ENCODE peak calls at places on chromosomes 1 and 21, in five cellular contexts. H is MCF 10A, V is mucosa of descending colon, B is testis, K is progenitor cell of endocrine pancreas. I is an unnamed sample.

GRCh38 chr1:58911841-58912553 is 128.2 kb upstream of the JUN start:
- DNase-seq in H (no peak), V (no peak), B (no peak), K (no peak), I (peak)

GRCh38 chr1:12057382-12057781 is 5.7 kb upstream of the TNFRSF8 start:
- DNase-seq in H (peak), V (no peak), B (no peak), K (no peak), I (no peak)

GRCh38 chr1:10065344-10065685 is 32.6 kb downstream of the UBE4B start:
- DNase-seq in H (no peak), V (no peak), B (no peak), K (no peak), I (no peak)

GRCh38 chr1:3380465-3380864 is 74.0 kb upstream of the ARHGEF16 start:
- DNase-seq in H (no peak), V (no peak), B (no peak), K (no peak), I (no peak)

GRCh38 chr1:4794020-4794780 is 139.8 kb downstream of the AJAP1 start:
- DNase-seq in H (peak), V (no peak), B (no peak), K (no peak), I (peak)

GRCh38 chr1:32199717-32200072 is 700 bp upstream of the CCDC28B start:
- DNase-seq in H (no peak), V (peak), B (peak), K (no peak), I (no peak)

GRCh38 chr21:46062471-46063211 is 35.3 kb upstream of the COL6A2 start:
- DNase-seq in H (no peak), V (no peak), B (no peak), K (peak), I (peak)

GRCh38 chr1:248810000-248810726 is 15.6 kb downstream of the SH3BP5L start:
- DNase-seq in H (no peak), V (no peak), B (no peak), K (no peak), I (no peak)

GRCh38 chr1:178168535-178168934 is 74.6 kb downstream of the RASAL2 start:
- DNase-seq in H (peak), V (no peak), B (no peak), K (no peak), I (no peak)

GRCh38 chr1:167819849-167820683 is 93.9 kb downstream of the ADCY10 start:
- DNase-seq in H (peak), V (peak), B (peak), K (peak), I (peak)

GRCh38 chr1:39105841-39106765 is 80.0 kb downstream of the NDUFS5 start:
- DNase-seq in H (peak), V (peak), B (peak), K (no peak), I (no peak)

GRCh38 chr1:43887748-43888147 is 45.9 kb upstream of the ARTN start:
- DNase-seq in H (no peak), V (no peak), B (no peak), K (no peak), I (no peak)

GRCh38 chr1:29356663-29357062 is 120.3 kb downstream of the PTPRU start:
- DNase-seq in H (peak), V (no peak), B (peak), K (no peak), I (no peak)

GRCh38 chr1:21035794-21036193 is 140.9 kb downstream of the EIF4G3 start:
- DNase-seq in H (no peak), V (no peak), B (no peak), K (no peak), I (no peak)

GRCh38 chr1:7376676-7377075 is 394.4 kb upstream of the VAMP3 start:
- DNase-seq in H (no peak), V (no peak), B (no peak), K (no peak), I (peak)

GRCh38 chr1:231094421-231094820 is 54.4 kb upstream of the FAM89A start:
- DNase-seq in H (no peak), V (no peak), B (no peak), K (no peak), I (no peak)

GRCh38 chr1:10338047-10338446 is 60.8 kb upstream of the PGD start:
- DNase-seq in H (peak), V (no peak), B (peak), K (no peak), I (no peak)

GRCh38 chr1:65170511-65171142 is 22.6 kb downstream of the AK4 start:
- DNase-seq in H (peak), V (no peak), B (peak), K (no peak), I (no peak)

GRCh38 chr1:156725683-156726280 is 2.5 kb upstream of the METTL25B start:
- DNase-seq in H (peak), V (peak), B (peak), K (peak), I (peak)

GRCh38 chr1:29555043-29555620 is 318.8 kb downstream of the PTPRU start:
- DNase-seq in H (no peak), V (no peak), B (peak), K (no peak), I (no peak)

GRCh38 chr1:158362941-158363340 is 9.2 kb downstream of the CD1E start:
- DNase-seq in H (no peak), V (no peak), B (no peak), K (no peak), I (no peak)

GRCh38 chr1:174052621-174053020 is 30.5 kb upstream of the RC3H1 start:
- DNase-seq in H (no peak), V (no peak), B (no peak), K (no peak), I (no peak)

GRCh38 chr1:29793101-29793546 is 556.8 kb downstream of the PTPRU start:
- DNase-seq in H (peak), V (no peak), B (peak), K (peak), I (peak)

GRCh38 chr1:152107984-152108898 is 7.0 kb downstream of the TCHH start:
- DNase-seq in H (no peak), V (peak), B (peak), K (no peak), I (no peak)

GRCh38 chr1:37660646-37661045 is 26.0 kb upstream of the RSPO1 start:
- DNase-seq in H (no peak), V (no peak), B (no peak), K (no peak), I (no peak)

GRCh38 chr1:155947741-155948140 is 6.3 kb downstream of the RXFP4 start:
- DNase-seq in H (no peak), V (no peak), B (no peak), K (no peak), I (no peak)

GRCh38 chr1:2091611-2092604 is 41.7 kb downstream of the PRKCZ start:
- DNase-seq in H (no peak), V (peak), B (peak), K (peak), I (no peak)
- TF ChIP-seq CTCF in H (no peak), V (peak), B (peak), K (peak), I (peak)

DNA sequence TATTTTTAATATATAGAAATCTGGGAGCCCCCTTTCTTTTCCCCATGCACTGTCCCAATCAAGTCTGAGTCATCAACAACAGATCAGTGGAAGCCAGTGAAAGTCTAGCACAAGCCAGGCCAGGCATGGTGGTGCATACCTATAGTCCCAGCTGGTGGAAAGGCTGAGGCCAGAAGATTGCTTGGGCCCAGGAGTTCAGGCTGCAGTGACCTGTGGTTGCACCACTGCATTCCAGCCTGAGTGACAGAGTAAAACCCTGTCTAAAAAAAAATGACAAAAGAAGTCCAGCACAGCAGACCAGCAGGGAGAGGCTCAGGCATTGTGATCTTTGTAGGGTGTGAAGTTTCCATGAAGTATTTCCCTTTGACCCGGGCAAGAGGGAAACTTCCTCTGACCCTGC is 8.9 kb upstream of the RPL5 start:
- DNase-seq in H (no peak), V (no peak), B (no peak), K (no peak), I (no peak)
- TF ChIP-seq CTCF in H (no peak), V (no peak), B (no peak), K (no peak), I (no peak)

GRCh38 chr1:115718011-115718754 is 50.3 kb downstream of the CASQ2 start:
- DNase-seq in H (no peak), V (no peak), B (no peak), K (no peak), I (no peak)
- TF ChIP-seq CTCF in H (no peak), V (no peak), B (no peak), K (peak), I (no peak)

GRCh38 chr1:191519519-191519918 is 638.7 kb upstream of the RGS18 start:
- DNase-seq in H (no peak), V (no peak), B (no peak), K (no peak), I (no peak)

GRCh38 chr1:191520345-191520744 is 637.9 kb upstream of the RGS18 start:
- DNase-seq in H (no peak), V (no peak), B (no peak), K (no peak), I (no peak)

GRCh38 chr1:191517826-191518225 is 640.4 kb upstream of the RGS18 start:
- DNase-seq in H (no peak), V (no peak), B (no peak), K (no peak), I (no peak)
- TF ChIP-seq CTCF in H (no peak), V (no peak), B (no peak), K (peak), I (no peak)

GRCh38 chr1:225601902-225602589 is 50.9 kb downstream of the ENAH start:
- DNase-seq in H (no peak), V (no peak), B (no peak), K (no peak), I (no peak)

GRCh38 chr1:225596736-225597135 is 56.2 kb downstream of the ENAH start:
- DNase-seq in H (no peak), V (no peak), B (no peak), K (no peak), I (no peak)

GRCh38 chr1:225597926-225598575 is 54.9 kb downstream of the ENAH start:
- DNase-seq in H (peak), V (no peak), B (no peak), K (no peak), I (no peak)

GRCh38 chr1:225596152-225596551 is 56.8 kb downstream of the ENAH start:
- DNase-seq in H (no peak), V (no peak), B (no peak), K (no peak), I (no peak)

DNA sequence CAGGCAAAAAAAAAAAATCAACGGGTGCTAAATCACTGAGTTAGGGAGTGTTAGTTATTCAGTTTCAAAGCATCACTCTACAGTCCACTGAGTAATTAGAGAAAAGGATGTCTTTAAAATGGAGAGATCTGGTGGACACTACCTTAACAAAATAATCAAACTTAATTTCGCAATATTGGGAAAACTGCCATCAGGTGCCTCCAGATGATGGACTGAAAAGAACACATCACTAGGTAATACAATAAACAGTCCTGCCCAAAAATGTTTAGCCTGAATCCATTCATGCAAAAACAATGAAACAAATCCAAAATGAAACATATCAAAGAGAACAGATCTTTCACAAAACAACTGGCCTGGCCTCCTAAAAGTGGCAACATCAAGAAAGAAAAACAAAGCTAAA is 54.1 kb downstream of the ENAH start:
- DNase-seq in H (peak), V (no peak), B (no peak), K (no peak), I (no peak)
- TF ChIP-seq CTCF in H (no peak), V (no peak), B (no peak), K (no peak), I (no peak)

GRCh38 chr1:83905315-83905907 is 93.5 kb downstream of the TTLL7 start:
- DNase-seq in H (peak), V (no peak), B (no peak), K (no peak), I (no peak)
- TF ChIP-seq CTCF in H (peak), V (no peak), B (peak), K (peak), I (peak)

DNA sequence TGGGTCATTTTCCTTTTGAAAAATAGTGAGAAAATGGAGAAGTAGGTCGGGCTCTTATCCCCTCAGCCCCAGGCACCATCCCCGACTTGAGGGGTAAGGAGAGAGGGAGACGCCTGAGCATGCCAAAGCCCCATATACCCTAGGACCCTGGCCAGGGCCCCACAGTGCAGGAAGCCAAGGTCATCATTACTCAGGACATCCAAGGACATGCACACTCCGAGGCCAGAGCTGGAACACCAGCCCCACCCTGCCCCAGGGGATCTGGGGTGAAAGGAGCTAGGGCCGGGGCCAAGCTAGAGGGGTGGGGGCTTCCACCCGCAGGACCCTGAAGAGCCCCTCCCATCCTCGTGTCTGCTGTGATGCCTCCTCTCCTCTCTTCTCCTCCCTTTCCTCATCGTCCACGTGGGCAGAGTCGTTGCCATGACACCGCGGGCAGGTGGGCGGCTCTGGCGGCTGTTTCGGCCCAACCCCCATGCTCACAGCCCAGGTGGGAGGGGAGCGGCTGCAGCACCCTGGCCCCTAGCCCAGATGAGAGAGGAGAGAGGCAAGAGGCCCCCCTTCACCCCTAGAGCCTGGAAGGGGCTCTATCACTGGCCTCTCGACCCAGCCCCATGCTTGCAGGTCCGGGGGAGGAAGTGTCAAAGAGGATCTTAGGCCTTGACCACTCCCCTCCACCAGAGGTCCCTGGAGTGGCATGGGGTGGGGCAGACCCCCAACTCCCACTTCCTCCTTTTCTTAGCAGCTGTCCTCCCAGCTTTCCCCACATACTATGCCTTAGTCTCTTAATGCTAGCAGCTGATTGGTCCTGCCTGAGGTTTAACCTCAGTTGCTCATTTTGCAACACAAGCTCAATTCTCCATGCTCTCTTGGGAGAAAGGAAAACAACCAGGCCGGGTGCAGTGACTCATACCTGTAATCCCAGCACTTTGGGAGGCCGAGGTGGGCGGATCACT is 10.6 kb downstream of the DLGAP3 start:
- DNase-seq in H (no peak), V (no peak), B (no peak), K (no peak), I (peak)
- TF ChIP-seq CTCF in H (no peak), V (no peak), B (no peak), K (no peak), I (no peak)

I was measured in osteocyte.